ENCODE peak calls at places on chromosomes 12 and 14, in ten cellular contexts. T, K, U, C, X, R, S, W, Z and M are unnamed samples.

GRCh38 chr14:76267322-76268012 is 108.5 kb upstream of the ESRRB start:
- DNase-seq in T (peak), K (peak), U (peak), C (peak), X (peak), R (no peak), S (peak), W (no peak), Z (no peak), M (peak)

GRCh38 chr12:8996682-8997405 is 7.5 kb downstream of the KLRG1 start:
- DNase-seq in T (no peak), K (peak), U (no peak), C (peak), X (peak), R (no peak), S (peak), W (peak), Z (peak), M (peak)

GRCh38 chr12:3458041-3458440 is 33.0 kb upstream of the PRMT8 start:
- DNase-seq in T (no peak), K (no peak), U (no peak), C (no peak), X (no peak), R (peak), S (no peak), W (no peak), Z (peak), M (no peak)

GRCh38 chr14:97359391-97359790 is 562.2 kb downstream of the VRK1 start:
- DNase-seq in T (no peak), K (no peak), U (no peak), C (no peak), X (no peak), R (no peak), S (no peak), W (no peak), Z (no peak), M (no peak)

GRCh38 chr12:132353811-132354210 is 24.4 kb upstream of the GALNT9 start:
- DNase-seq in T (no peak), K (no peak), U (no peak), C (no peak), X (no peak), R (no peak), S (no peak), W (no peak), Z (no peak), M (no peak)

GRCh38 chr12:120599672-120600537 is 18.7 kb upstream of the POP5 start:
- DNase-seq in T (no peak), K (no peak), U (no peak), C (no peak), X (no peak), R (no peak), S (no peak), W (no peak), Z (no peak), M (no peak)

GRCh38 chr14:66496188-66496807 is 10.1 kb downstream of the CCDC196 start:
- DNase-seq in T (no peak), K (peak), U (no peak), C (no peak), X (peak), R (no peak), S (no peak), W (no peak), Z (peak), M (peak)

GRCh38 chr12:124520258-124520657 is 47.2 kb downstream of the NCOR2 start:
- DNase-seq in T (no peak), K (peak), U (peak), C (no peak), X (peak), R (no peak), S (no peak), W (no peak), Z (peak), M (peak)

GRCh38 chr12:113291586-113291985 is 43.3 kb downstream of the SLC8B1 start:
- DNase-seq in T (no peak), K (no peak), U (no peak), C (no peak), X (no peak), R (no peak), S (no peak), W (no peak), Z (no peak), M (no peak)

GRCh38 chr12:92226036-92226661 is 80.5 kb upstream of the BTG1 start:
- DNase-seq in T (no peak), K (peak), U (no peak), C (no peak), X (peak), R (no peak), S (no peak), W (no peak), Z (no peak), M (peak)

GRCh38 chr12:91216871-91217270 is 34.3 kb upstream of the DCN start:
- DNase-seq in T (no peak), K (no peak), U (no peak), C (no peak), X (no peak), R (no peak), S (no peak), W (no peak), Z (no peak), M (peak)

GRCh38 chr14:89228921-89229639 is 188.0 kb downstream of the FOXN3 start:
- DNase-seq in T (peak), K (no peak), U (peak), C (no peak), X (no peak), R (no peak), S (no peak), W (no peak), Z (no peak), M (no peak)

GRCh38 chr14:72416892-72417291 is 477.0 kb downstream of the DPF3 start:
- DNase-seq in T (no peak), K (no peak), U (no peak), C (no peak), X (no peak), R (peak), S (no peak), W (no peak), Z (no peak), M (no peak)

GRCh38 chr14:33589334-33589733 is 361.5 kb downstream of the EGLN3 start:
- DNase-seq in T (no peak), K (peak), U (no peak), C (no peak), X (peak), R (no peak), S (peak), W (no peak), Z (peak), M (peak)

GRCh38 chr12:4402996-4403395 is 23.5 kb upstream of the FGF23 start:
- DNase-seq in T (no peak), K (no peak), U (no peak), C (no peak), X (no peak), R (no peak), S (no peak), W (no peak), Z (no peak), M (no peak)